ENCODE peak calls at places on chromosome 22, in four cellular contexts. N is IMR-90, B is mesenchymal stem cell, F is neuronal stem cell. K is an unnamed sample.

GRCh38 chr22:35971418-35972119 is 57.1 kb downstream of the RBFOX2 start:
- DNase-seq in N (peak; percentile 93), B (peak; percentile 87), F (no peak), K (no peak)

GRCh38 chr22:46352691-46353386 is 17.3 kb downstream of the TRMU start:
- DNase-seq in F (no peak), B (peak; percentile 18), N (peak; percentile 26), K (no peak)

GRCh38 chr22:25098445-25099081 is 101.1 kb upstream of the CRYBB3 start:
- DNase-seq in B (no peak), F (peak; percentile 44), N (no peak), K (no peak)

GRCh38 chr22:28106601-28107000 is 187.5 kb upstream of the PITPNB start:
- DNase-seq in B (no peak), F (no peak), N (no peak), K (no peak)

GRCh38 chr22:45537734-45538181 is 35.1 kb downstream of the FBLN1 start:
- DNase-seq in N (peak; percentile 84), F (no peak), B (no peak), K (no peak)

GRCh38 chr22:49976439-49977175 is 16.0 kb downstream of the PIM3 start:
- DNase-seq in F (no peak), N (no peak), B (no peak), K (peak; percentile 21)

GRCh38 chr22:20251981-20252380 is 16.1 kb downstream of the RTN4R start:
- DNase-seq in B (no peak), N (no peak), F (no peak), K (no peak)

GRCh38 chr22:26321469-26321913 is 107.6 kb upstream of the ASPHD2 start:
- DNase-seq in F (no peak), N (peak; percentile 45), B (peak; percentile 8), K (peak; percentile 59)

GRCh38 chr22:28424427-28425080 is 255.1 kb downstream of the TTC28 start:
- DNase-seq in B (peak; percentile 87), F (no peak), N (peak; percentile 85), K (peak; percentile 96)

GRCh38 chr22:40463017-40463631 is 92.7 kb downstream of the SGSM3 start:
- DNase-seq in N (no peak), F (no peak), B (no peak), K (no peak)

GRCh38 chr22:46936378-46936916 is 174.0 kb downstream of the TBC1D22A start:
- DNase-seq in B (no peak), F (no peak), N (no peak), K (no peak)

GRCh38 chr22:45499746-45500145 is 2.9 kb upstream of the FBLN1 start:
- DNase-seq in N (no peak), B (no peak), F (no peak), K (no peak)

GRCh38 chr22:37990302-37990701 is 5.9 kb upstream of the SOX10 start:
- DNase-seq in B (no peak), F (no peak), N (no peak), K (no peak)

GRCh38 chr22:35191412-35191811 is 65.9 kb upstream of the HMGXB4 start:
- DNase-seq in N (peak; percentile 3), F (no peak), B (peak; percentile 17), K (no peak)

GRCh38 chr22:37328017-37328416 is 45.7 kb downstream of the CYTH4 start:
- DNase-seq in N (peak; percentile 93), B (peak; percentile 36), F (no peak), K (peak; percentile 66)

GRCh38 chr22:27875951-27876350 is 43.1 kb downstream of the PITPNB start:
- DNase-seq in B (no peak), F (no peak), N (no peak), K (no peak)

GRCh38 chr22:23286296-23286695 is 106.0 kb downstream of the BCR start:
- DNase-seq in N (no peak), B (no peak), F (no peak), K (no peak)

GRCh38 chr22:22200569-22201184 is 43.9 kb upstream of the VPREB1 start:
- DNase-seq in B (no peak), N (no peak), F (no peak), K (no peak)

GRCh38 chr22:28983190-28983589 is 78.4 kb downstream of the C22orf31 start:
- DNase-seq in B (no peak), N (no peak), F (no peak), K (peak; percentile 29)

GRCh38 chr22:39092111-39092867 is 4.8 kb upstream of the APOBEC3H start:
- DNase-seq in N (no peak), F (no peak), B (no peak), K (no peak)

GRCh38 chr22:29128891-29129643 is 56.2 kb downstream of the KREMEN1 start:
- DNase-seq in N (peak; percentile 62), F (no peak), B (peak; percentile 91), K (no peak)

GRCh38 chr22:27750866-27751265 is 50.7 kb downstream of the MN1 start:
- DNase-seq in B (no peak), N (no peak), F (no peak), K (no peak)

GRCh38 chr22:28810839-28811491 is 10.6 kb upstream of the XBP1 start:
- DNase-seq in B (no peak), N (no peak), F (no peak), K (no peak)

GRCh38 chr22:40043086-40043485 is 48.3 kb downstream of the FAM83F start:
- DNase-seq in B (no peak), F (no peak), N (no peak), K (no peak)

GRCh38 chr22:35537252-35537651 is 3.4 kb upstream of the RASD2 start:
- DNase-seq in F (no peak), N (no peak), B (no peak), K (no peak)

GRCh38 chr22:43277987-43278601 is 65.1 kb downstream of the SCUBE1 start:
- DNase-seq in F (no peak), B (no peak), N (no peak), K (no peak)

GRCh38 chr22:43276311-43276710 is 66.9 kb downstream of the SCUBE1 start:
- DNase-seq in F (no peak), N (no peak), B (no peak), K (peak; percentile 96)

GRCh38 chr22:43274595-43275240 is 68.5 kb downstream of the SCUBE1 start:
- DNase-seq in B (no peak), F (no peak), N (no peak), K (peak; percentile 86)

GRCh38 chr22:43275545-43275981 is 67.6 kb downstream of the SCUBE1 start:
- DNase-seq in N (peak; percentile 60), F (no peak), B (peak; percentile 91), K (peak; percentile 94)

GRCh38 chr22:43277091-43277490 is 66.1 kb downstream of the SCUBE1 start:
- DNase-seq in N (no peak), B (no peak), F (no peak), K (no peak)
- H2AK5ac ChIP-seq in N (no peak overlapping the region), B (no peak overlapping the region), F (no peak overlapping the region), K (no peak overlapping the region)

GRCh38 chr22:44336962-44337657 is 24.4 kb upstream of the SHISAL1 start:
- DNase-seq in N (no peak), F (no peak), B (no peak), K (no peak)

GRCh38 chr22:44333847-44334635 is 21.3 kb upstream of the SHISAL1 start:
- DNase-seq in F (no peak), B (no peak), N (no peak), K (no peak)

GRCh38 chr22:44337658-44338004 is 24.9 kb upstream of the SHISAL1 start:
- DNase-seq in B (peak; percentile 60), F (no peak), N (peak; percentile 75), K (no peak)

GRCh38 chr22:44335066-44335839 is 22.5 kb upstream of the SHISAL1 start:
- DNase-seq in B (no peak), N (no peak), F (no peak), K (no peak)

DNA sequence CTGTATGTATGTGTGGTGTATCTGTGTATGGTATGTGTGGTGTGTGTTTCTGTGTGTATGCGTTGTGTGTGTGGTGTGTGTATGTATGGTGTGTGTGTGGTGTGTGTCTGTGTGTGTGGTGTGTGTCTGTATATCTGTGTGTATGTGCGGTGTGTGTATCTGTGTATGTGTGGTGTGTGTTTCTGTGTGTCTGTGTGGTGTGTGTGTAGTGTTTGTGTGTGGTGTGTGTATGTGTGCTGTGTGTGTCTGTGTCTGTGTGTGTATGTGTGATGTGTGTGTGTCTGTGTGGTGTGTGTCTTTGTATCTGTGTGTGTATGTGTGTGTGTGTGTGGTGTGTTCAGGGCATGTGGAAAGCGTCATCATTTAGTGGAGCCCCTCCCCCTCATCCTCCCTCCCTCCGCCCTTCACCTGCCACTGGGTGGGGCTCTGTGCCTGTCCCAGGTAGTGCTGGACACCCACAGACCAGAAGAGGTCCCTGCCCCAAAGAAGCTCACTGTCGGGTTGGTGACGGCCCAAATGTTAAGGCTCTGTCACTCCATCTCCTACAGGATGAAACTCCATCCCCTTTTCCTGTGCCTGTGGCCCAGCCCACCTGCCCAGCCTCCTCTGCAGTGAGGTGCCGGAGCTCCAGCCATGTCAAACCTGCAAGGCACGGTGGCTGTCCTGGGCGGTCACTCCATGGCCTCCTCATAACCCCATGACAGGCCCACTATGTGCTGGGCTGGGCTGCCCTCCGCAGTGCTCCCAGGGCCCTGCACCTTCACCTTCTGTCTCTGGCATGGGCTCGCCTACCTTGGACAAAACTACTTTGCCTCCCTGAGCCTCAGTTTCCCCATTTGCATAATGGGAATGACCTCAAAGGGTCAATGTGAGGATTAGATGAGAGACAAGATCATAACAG is 23.4 kb upstream of the SHISAL1 start:
- DNase-seq in B (no peak), F (no peak), N (no peak), K (no peak)
- H2BK5ac ChIP-seq in B (no peak overlapping the region), F (no peak overlapping the region), N (peak overlapping the region; percentile 93), K (no peak overlapping the region)

DNA sequence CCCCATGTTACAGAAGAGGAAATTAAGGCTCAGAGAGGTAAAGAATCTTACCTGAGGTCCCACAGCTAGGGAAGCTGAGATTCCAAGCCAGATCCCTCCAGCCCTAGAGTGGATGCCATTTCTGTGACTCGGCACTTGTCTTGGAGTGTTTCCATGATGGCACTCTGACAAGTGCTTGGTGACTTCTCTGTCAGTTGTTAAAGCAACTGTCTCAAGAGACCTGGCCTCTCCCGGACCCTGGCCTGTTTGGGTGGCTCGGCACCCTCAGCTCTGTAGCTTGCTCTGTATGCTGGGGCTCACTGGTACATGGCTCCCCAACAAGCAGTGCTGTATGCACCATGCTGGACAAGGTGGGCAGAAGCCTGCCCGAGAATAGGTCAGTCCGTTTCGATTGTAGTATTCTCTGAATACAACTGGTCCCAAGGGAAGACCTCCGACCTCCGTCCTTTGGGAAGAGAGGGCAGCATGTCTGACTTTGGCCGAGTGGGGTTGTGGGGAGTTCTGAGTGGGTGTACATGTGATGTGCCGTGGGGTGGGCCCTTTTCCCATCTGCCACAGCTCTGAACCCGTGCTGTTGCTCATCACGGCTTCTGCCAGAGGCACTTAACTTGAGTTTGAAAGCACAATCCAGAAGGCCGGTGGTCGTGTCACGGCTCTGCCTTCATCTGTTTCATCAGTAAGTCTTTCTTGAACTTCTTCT is 12.4 kb downstream of the ACO2 start:
- DNase-seq in B (no peak), F (no peak), N (peak; percentile 54), K (peak; percentile 31)
- H2AK5ac ChIP-seq in B (no peak overlapping the region), F (peak overlapping the region; percentile 2), N (no peak overlapping the region), K (no peak overlapping the region)

DNA sequence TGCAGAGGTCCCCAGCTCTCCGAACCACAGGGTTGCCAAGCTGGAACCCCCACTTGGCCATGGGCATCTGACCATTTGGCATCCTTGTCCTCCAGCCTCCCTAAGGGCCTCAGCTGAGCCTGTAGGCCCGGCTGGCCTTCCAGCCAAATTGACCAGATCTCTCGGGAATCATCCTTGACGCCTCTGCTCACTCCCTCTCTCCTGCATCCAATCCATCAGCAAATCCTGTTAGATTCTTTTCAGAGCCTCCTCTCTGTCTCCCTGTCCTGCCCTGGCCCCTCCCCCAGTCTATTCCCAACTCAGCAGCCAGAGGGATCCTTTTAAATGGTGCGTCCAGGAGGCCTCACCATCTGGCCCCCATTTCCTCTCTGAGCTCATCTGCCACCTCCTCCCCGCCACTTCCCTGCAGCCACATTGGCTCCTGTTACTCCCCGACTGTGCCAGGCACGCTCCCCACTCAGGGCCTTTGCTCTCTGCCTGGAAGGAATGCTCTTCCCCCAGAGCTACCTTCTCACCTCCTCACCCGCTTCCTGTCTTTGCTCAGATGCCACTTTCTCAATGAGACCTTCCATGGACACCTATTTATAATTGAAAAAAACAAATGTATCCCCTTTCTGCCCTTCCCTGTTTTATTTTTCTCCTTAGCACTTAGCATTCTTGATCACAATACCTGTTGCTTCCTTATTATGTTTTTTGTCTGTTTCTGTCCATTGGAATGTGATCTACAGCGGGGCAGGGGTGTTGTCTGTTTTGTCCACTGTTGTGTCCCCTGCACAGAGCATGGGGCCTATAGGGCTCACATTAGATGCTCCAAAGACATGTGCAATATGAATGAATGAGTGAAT is 78.1 kb downstream of the NFAM1 start:
- DNase-seq in N (peak; percentile 13), B (no peak), F (no peak), K (no peak)
- H2BK5ac ChIP-seq in N (no peak overlapping the region), B (no peak overlapping the region), F (no peak overlapping the region), K (no peak overlapping the region)